ENCODE peak calls at places on chromosomes 3 and 15, in seven cellular contexts. V is NCI-H1092; P is activated CD8-positive, alpha-beta T cell treated with anti-CD3 and anti-CD28 coated beads for 36 hours; F is RPMI8226; X is mucosa of descending colon; Z is left lobe of liver; Q is NCI-H460. H is an unnamed sample.

GRCh38 chr3:171874251-171874679 is 31.1 kb downstream of the TMEM212 start:
- DNase-seq in V (no peak), P (no peak), F (no peak), X (no peak), Z (no peak), Q (peak; percentile 78), H (no peak)

GRCh38 chr3:39639344-39640236 is 169.8 kb upstream of the MYRIP start:
- DNase-seq in V (no peak), P (peak; percentile 40), F (no peak), X (no peak), Z (no peak), Q (peak; percentile 90), H (no peak)

GRCh38 chr15:63601026-63601726 is 4.0 kb downstream of the FBXL22 start:
- DNase-seq in V (peak; percentile 51), P (peak; percentile 66), F (peak; percentile 70), X (peak; percentile 52), Z (peak; percentile 64), Q (peak; percentile 7), H (no peak)

GRCh38 chr15:58228708-58229107 is 90.5 kb downstream of the AQP9 start:
- DNase-seq in V (no peak), P (no peak), F (no peak), X (no peak), Z (no peak), Q (no peak), H (no peak)

GRCh38 chr3:123397921-123398785 is 50.7 kb downstream of the ADCY5 start:
- DNase-seq in V (no peak), P (no peak), F (no peak), X (no peak), Z (no peak), Q (no peak), H (no peak)

GRCh38 chr15:70810916-70811578 is 42.9 kb downstream of the LARP6 start:
- DNase-seq in V (no peak), P (no peak), F (no peak), X (no peak), Z (no peak), Q (no peak), H (no peak)

GRCh38 chr3:73868688-73869315 is 244.1 kb upstream of the PDZRN3 start:
- DNase-seq in V (no peak), P (peak; percentile 1), F (peak; percentile 6), X (peak; percentile 78), Z (no peak), Q (peak; percentile 21), H (no peak)

GRCh38 chr15:75034615-75035014 is 11.2 kb downstream of the PPCDC start:
- DNase-seq in V (no peak), P (no peak), F (no peak), X (no peak), Z (no peak), Q (no peak), H (no peak)

GRCh38 chr3:43632269-43632733 is 10.5 kb upstream of the ANO10 start:
- DNase-seq in V (no peak), P (no peak), F (no peak), X (no peak), Z (no peak), Q (no peak), H (no peak)

GRCh38 chr3:142243134-142243533 is 17.7 kb upstream of the GK5 start:
- DNase-seq in V (no peak), P (no peak), F (no peak), X (no peak), Z (no peak), Q (no peak), H (no peak)

GRCh38 chr3:30658328-30659052 is 52.1 kb downstream of the TGFBR2 start:
- DNase-seq in V (no peak), P (peak; percentile 80), F (peak; percentile 78), X (peak; percentile 35), Z (no peak), Q (no peak), H (no peak)

GRCh38 chr15:85589873-85590272 is 204.9 kb downstream of the KLHL25 start:
- DNase-seq in V (no peak), P (no peak), F (no peak), X (peak; percentile 35), Z (no peak), Q (no peak), H (no peak)

GRCh38 chr15:60933914-60934885 is 294.9 kb downstream of the RORA start:
- DNase-seq in V (no peak), P (no peak), F (no peak), X (no peak), Z (no peak), Q (no peak), H (no peak)

GRCh38 chr3:37816271-37816670 is 45.4 kb upstream of the CTDSPL start:
- DNase-seq in V (no peak), P (no peak), F (no peak), X (no peak), Z (no peak), Q (no peak), H (no peak)

GRCh38 chr3:114672692-114673447 is 379.0 kb downstream of the TIGIT start:
- DNase-seq in V (no peak), P (no peak), F (no peak), X (no peak), Z (no peak), Q (no peak), H (no peak)

H was measured in cardiac septum.